ENCODE peak calls at places on chromosomes 6 and 20, in four cellular contexts. One of them, this sample, is unnamed. For H3K4me1 and H3K36me3, the result is how much of the 10 kb centered on the place peaks cover.

GRCh38 chr20:43554369-43554768 is 4.5 kb upstream of the SGK2 start:
- DNase-seq in BE2C: no peak
- DNase-seq in PC-9: no peak
- DNase-seq in body of pancreas: no peak
- DNase-seq in this sample: no peak

GRCh38 chr6:116764557-116764960 is 960 bp downstream of the FAM162B start:
- DNase-seq in BE2C: no peak
- DNase-seq in PC-9: no peak
- DNase-seq in body of pancreas: no peak
- DNase-seq in this sample: no peak

GRCh38 chr20:719068-719467 is 43.5 kb upstream of the SCRT2 start:
- DNase-seq in body of pancreas: no peak
- DNase-seq in PC-9: no peak
- DNase-seq in BE2C: no peak
- DNase-seq in this sample: no peak

GRCh38 chr6:136822051-136822378 is 377 bp upstream of the PEX7 start:
- DNase-seq in body of pancreas: no peak
- DNase-seq in BE2C: no peak
- DNase-seq in PC-9: no peak
- DNase-seq in this sample: peak

GRCh38 chr6:89372506-89372901 is 20.0 kb upstream of the UBE2J1 start:
- DNase-seq in PC-9: no peak
- DNase-seq in BE2C: no peak
- DNase-seq in body of pancreas: no peak
- DNase-seq in this sample: no peak

GRCh38 chr6:89979473-89980119 is 85.3 kb downstream of the GJA10 start:
- DNase-seq in PC-9: no peak
- DNase-seq in body of pancreas: no peak
- DNase-seq in BE2C: no peak
- DNase-seq in this sample: no peak

GRCh38 chr20:20224806-20225205 is 143.1 kb upstream of the INSM1 start:
- DNase-seq in body of pancreas: no peak
- DNase-seq in BE2C: no peak
- DNase-seq in PC-9: no peak
- DNase-seq in this sample: no peak

GRCh38 chr6:71206086-71206485 is 82.5 kb upstream of the OGFRL1 start:
- DNase-seq in body of pancreas: no peak
- DNase-seq in PC-9: no peak
- DNase-seq in BE2C: no peak
- DNase-seq in this sample: no peak

GRCh38 chr6:35451354-35452185 is 568 bp upstream of the FANCE start:
- DNase-seq in BE2C: no peak
- DNase-seq in PC-9: no peak
- DNase-seq in body of pancreas: no peak
- DNase-seq in this sample: no peak

GRCh38 chr6:126923807-126924206 is 194.7 kb upstream of the RSPO3 start:
- DNase-seq in PC-9: no peak
- DNase-seq in BE2C: no peak
- DNase-seq in body of pancreas: no peak
- DNase-seq in this sample: no peak

GRCh38 chr20:44171775-44172571 is 15.0 kb downstream of the JPH2 start:
- DNase-seq in PC-9: peak
- DNase-seq in body of pancreas: no peak
- DNase-seq in BE2C: no peak
- DNase-seq in this sample: no peak

GRCh38 chr6:46935687-46936086 is 13.9 kb upstream of the ADGRF5 start:
- DNase-seq in PC-9: peak
- DNase-seq in BE2C: no peak
- DNase-seq in body of pancreas: no peak
- DNase-seq in this sample: peak

GRCh38 chr6:46923476-46923875 is 1.7 kb upstream of the ADGRF5 start:
- DNase-seq in BE2C: no peak
- DNase-seq in body of pancreas: no peak
- DNase-seq in PC-9: no peak
- DNase-seq in this sample: no peak

GRCh38 chr20:46393967-46394366 is 12.4 kb downstream of the ELMO2 start:
- DNase-seq in PC-9: no peak
- DNase-seq in body of pancreas: peak
- DNase-seq in BE2C: no peak
- DNase-seq in this sample: no peak

GRCh38 chr6:165013701-165014100 is 295.7 kb downstream of the C6orf118 start:
- DNase-seq in body of pancreas: no peak
- DNase-seq in BE2C: no peak
- DNase-seq in PC-9: no peak
- DNase-seq in this sample: no peak

GRCh38 chr6:37021356-37022129 is 16.1 kb downstream of the FGD2 start:
- DNase-seq in BE2C: peak
- DNase-seq in PC-9: peak
- DNase-seq in body of pancreas: no peak
- DNase-seq in this sample: no peak

GRCh38 chr6:111642463-111643158 is 36.9 kb upstream of the TRAF3IP2 start:
- DNase-seq in body of pancreas: peak
- DNase-seq in BE2C: peak
- DNase-seq in PC-9: peak
- DNase-seq in this sample: peak

GRCh38 chr6:168326294-168327261 is 7.0 kb upstream of the DACT2 start:
- DNase-seq in BE2C: no peak
- DNase-seq in body of pancreas: peak
- DNase-seq in PC-9: no peak
- DNase-seq in this sample: no peak

GRCh38 chr20:48930878-48931277 is 9.4 kb downstream of the ARFGEF2 start:
- DNase-seq in PC-9: no peak
- DNase-seq in body of pancreas: no peak
- DNase-seq in BE2C: no peak
- DNase-seq in this sample: no peak

GRCh38 chr20:12673352-12673751 is 335.4 kb upstream of the SPTLC3 start:
- DNase-seq in body of pancreas: no peak
- DNase-seq in BE2C: no peak
- DNase-seq in PC-9: no peak
- DNase-seq in this sample: no peak

GRCh38 chr6:72643214-72643613 is 21.4 kb downstream of the KCNQ5 start:
- DNase-seq in body of pancreas: no peak
- DNase-seq in BE2C: no peak
- DNase-seq in PC-9: no peak
- DNase-seq in this sample: no peak

GRCh38 chr6:72640622-72640930 is 18.7 kb downstream of the KCNQ5 start:
- DNase-seq in body of pancreas: no peak
- DNase-seq in PC-9: no peak
- DNase-seq in BE2C: no peak
- DNase-seq in this sample: no peak

GRCh38 chr6:72636786-72637185 is 14.9 kb downstream of the KCNQ5 start:
- DNase-seq in PC-9: no peak
- DNase-seq in body of pancreas: no peak
- DNase-seq in BE2C: no peak
- DNase-seq in this sample: no peak

GRCh38 chr6:72642435-72642834 is 20.6 kb downstream of the KCNQ5 start:
- DNase-seq in BE2C: no peak
- DNase-seq in PC-9: no peak
- DNase-seq in body of pancreas: no peak
- DNase-seq in this sample: no peak

GRCh38 chr6:72639920-72640621 is 18.2 kb downstream of the KCNQ5 start:
- DNase-seq in body of pancreas: no peak
- DNase-seq in BE2C: no peak
- DNase-seq in PC-9: no peak
- DNase-seq in this sample: no peak
- H3K4me1 ChIP-seq in body of pancreas: under half
- H3K4me1 ChIP-seq in BE2C: under half
- H3K4me1 ChIP-seq in PC-9: under half
- H3K4me1 ChIP-seq in this sample: under half

GRCh38 chr6:14118091-14118439 is 493 bp downstream of the CD83 start:
- DNase-seq in body of pancreas: no peak
- DNase-seq in PC-9: no peak
- DNase-seq in BE2C: no peak
- DNase-seq in this sample: no peak

GRCh38 chr6:14118444-14118843 is 872 bp downstream of the CD83 start:
- DNase-seq in body of pancreas: no peak
- DNase-seq in PC-9: no peak
- DNase-seq in BE2C: no peak
- DNase-seq in this sample: no peak

GRCh38 chr6:14119764-14120163 is 2.2 kb downstream of the CD83 start:
- DNase-seq in BE2C: no peak
- DNase-seq in body of pancreas: no peak
- DNase-seq in PC-9: no peak
- DNase-seq in this sample: no peak

GRCh38 chr6:14121936-14122344 is 4.4 kb downstream of the CD83 start:
- DNase-seq in BE2C: no peak
- DNase-seq in PC-9: no peak
- DNase-seq in body of pancreas: peak
- DNase-seq in this sample: no peak

DNA sequence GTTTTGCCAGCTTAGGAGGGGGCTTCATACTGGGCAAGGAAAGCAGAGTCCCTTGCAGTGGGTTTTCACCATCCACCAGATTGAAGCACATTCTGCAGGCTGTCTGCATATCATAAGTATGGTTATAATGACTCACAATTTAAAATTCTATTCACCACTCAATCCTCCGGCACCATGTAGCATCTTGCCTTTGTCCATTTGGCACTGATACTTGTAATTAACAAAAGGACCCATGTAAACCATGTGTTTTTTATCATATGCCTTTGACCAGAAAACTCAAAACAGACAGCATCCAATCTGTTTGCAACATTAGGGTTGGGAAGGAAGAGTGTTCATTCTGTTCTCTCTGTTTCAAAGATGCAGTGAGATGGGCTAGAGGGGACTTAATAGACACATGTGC is 3.0 kb downstream of the CD83 start:
- DNase-seq in PC-9: no peak
- DNase-seq in BE2C: no peak
- DNase-seq in body of pancreas: no peak
- DNase-seq in this sample: no peak
- H3K36me3 ChIP-seq in PC-9: under half
- H3K36me3 ChIP-seq in BE2C: under half
- H3K36me3 ChIP-seq in body of pancreas: under half
- H3K36me3 ChIP-seq in this sample: under half

DNA sequence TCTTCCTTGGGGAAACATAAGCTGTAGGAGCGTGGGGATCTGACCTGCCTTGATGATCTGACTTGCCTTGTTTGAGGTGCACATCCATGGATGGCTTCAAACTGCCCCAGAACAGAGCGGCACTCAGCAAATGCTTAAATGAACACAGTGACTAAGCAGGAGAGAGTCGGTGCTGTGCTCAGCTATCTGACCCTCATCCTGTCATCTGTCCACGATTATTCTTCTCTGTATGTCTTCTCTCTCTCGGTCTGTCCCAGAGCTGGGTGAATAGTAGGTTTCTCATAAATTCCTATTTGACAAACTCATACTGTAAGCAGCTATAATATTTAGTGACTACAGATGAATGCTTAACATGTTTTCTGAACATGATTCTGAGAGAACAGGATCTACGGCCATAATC is 37.3 kb downstream of the TRAM2 start:
- DNase-seq in body of pancreas: no peak
- DNase-seq in PC-9: no peak
- DNase-seq in BE2C: no peak
- DNase-seq in this sample: no peak
- H3K4me1 ChIP-seq in body of pancreas: under half
- H3K4me1 ChIP-seq in PC-9: under half
- H3K4me1 ChIP-seq in BE2C: under half
- H3K4me1 ChIP-seq in this sample: under half

GRCh38 chr6:119079288-119079809 is 885 bp upstream of the FAM184A start:
- DNase-seq in body of pancreas: peak
- DNase-seq in BE2C: no peak
- DNase-seq in PC-9: peak
- DNase-seq in this sample: no peak

GRCh38 chr6:119090256-119090655 is 11.8 kb upstream of the FAM184A start:
- DNase-seq in PC-9: no peak
- DNase-seq in BE2C: no peak
- DNase-seq in body of pancreas: no peak
- DNase-seq in this sample: no peak

GRCh38 chr6:119083007-119083406 is 4.5 kb upstream of the FAM184A start:
- DNase-seq in PC-9: no peak
- DNase-seq in body of pancreas: no peak
- DNase-seq in BE2C: no peak
- DNase-seq in this sample: no peak

GRCh38 chr6:119084784-119085183 is 6.3 kb upstream of the FAM184A start:
- DNase-seq in PC-9: no peak
- DNase-seq in body of pancreas: no peak
- DNase-seq in BE2C: no peak
- DNase-seq in this sample: no peak
- H3K36me3 ChIP-seq in PC-9: under half
- H3K36me3 ChIP-seq in body of pancreas: under half
- H3K36me3 ChIP-seq in BE2C: under half
- H3K36me3 ChIP-seq in this sample: under half

GRCh38 chr20:32464401-32465091 is 106.4 kb downstream of the ASXL1 start:
- DNase-seq in body of pancreas: no peak
- DNase-seq in PC-9: no peak
- DNase-seq in BE2C: no peak
- DNase-seq in this sample: no peak
- H3K4me1 ChIP-seq in body of pancreas: half or more
- H3K4me1 ChIP-seq in PC-9: under half
- H3K4me1 ChIP-seq in BE2C: under half
- H3K4me1 ChIP-seq in this sample: under half

GRCh38 chr20:17606001-17606400 is 36.1 kb downstream of the DSTN start:
- DNase-seq in body of pancreas: no peak
- DNase-seq in BE2C: no peak
- DNase-seq in PC-9: no peak
- DNase-seq in this sample: no peak
- H3K36me3 ChIP-seq in body of pancreas: under half
- H3K36me3 ChIP-seq in BE2C: under half
- H3K36me3 ChIP-seq in PC-9: half or more
- H3K36me3 ChIP-seq in this sample: under half

GRCh38 chr20:55103188-55103587 is 627.8 kb downstream of the DOK5 start:
- DNase-seq in PC-9: no peak
- DNase-seq in BE2C: peak
- DNase-seq in body of pancreas: no peak
- DNase-seq in this sample: no peak

GRCh38 chr20:55099251-55099650 is 623.9 kb downstream of the DOK5 start:
- DNase-seq in PC-9: no peak
- DNase-seq in BE2C: no peak
- DNase-seq in body of pancreas: no peak
- DNase-seq in this sample: no peak

GRCh38 chr20:55095745-55096450 is 620.5 kb downstream of the DOK5 start:
- DNase-seq in BE2C: no peak
- DNase-seq in PC-9: no peak
- DNase-seq in body of pancreas: no peak
- DNase-seq in this sample: no peak

GRCh38 chr20:55094353-55094861 is 619.0 kb downstream of the DOK5 start:
- DNase-seq in body of pancreas: no peak
- DNase-seq in PC-9: no peak
- DNase-seq in BE2C: no peak
- DNase-seq in this sample: no peak

GRCh38 chr20:55097621-55098020 is 622.2 kb downstream of the DOK5 start:
- DNase-seq in PC-9: no peak
- DNase-seq in body of pancreas: no peak
- DNase-seq in BE2C: no peak
- DNase-seq in this sample: no peak
- H3K4me1 ChIP-seq in PC-9: under half
- H3K4me1 ChIP-seq in body of pancreas: under half
- H3K4me1 ChIP-seq in BE2C: under half
- H3K4me1 ChIP-seq in this sample: under half